ENCODE peak calls at places on chromosomes 11 and 22, in five cellular contexts. V, Y, K, G and H are unnamed samples.

GRCh38 chr11:122108828-122109227 is 7.2 kb downstream of the BLID start:
- DNase-seq in V (no peak), Y (no peak), K (no peak), G (no peak), H (no peak)

GRCh38 chr22:27206001-27206746 is 548.8 kb downstream of the MIAT start:
- DNase-seq in V (no peak), Y (no peak), K (no peak), G (peak; percentile 11), H (no peak)

GRCh38 chr22:35347462-35347861 is 33.4 kb upstream of the HMOX1 start:
- DNase-seq in V (no peak), Y (peak; percentile 23), K (no peak), G (no peak), H (no peak)

GRCh38 chr22:25709758-25710157 is 32.2 kb upstream of the MYO18B start:
- DNase-seq in V (no peak), Y (no peak), K (no peak), G (no peak), H (no peak)

GRCh38 chr11:66745356-66746235 is 16.6 kb upstream of the SPTBN2 start:
- DNase-seq in V (peak; percentile 17), Y (no peak), K (no peak), G (no peak), H (peak; percentile 29)

GRCh38 chr22:46803031-46803880 is 40.8 kb downstream of the TBC1D22A start:
- DNase-seq in V (peak; percentile 56), Y (no peak), K (no peak), G (peak; percentile 9), H (peak; percentile 55)

GRCh38 chr11:66904055-66904454 is 47.2 kb downstream of the LRFN4 start:
- DNase-seq in V (no peak), Y (no peak), K (no peak), G (peak; percentile 31), H (peak; percentile 21)

GRCh38 chr22:38467904-38468760 is at the start of gene KDELR3:
- DNase-seq in V (peak; percentile 72), Y (peak; percentile 74), K (peak; percentile 72), G (peak; percentile 55), H (peak; percentile 61)

GRCh38 chr11:119742263-119742861 is 13.4 kb upstream of the NECTIN1 start:
- DNase-seq in V (no peak), Y (no peak), K (no peak), G (no peak), H (no peak)

GRCh38 chr11:86510097-86510496 is 135.4 kb downstream of the CCDC81 start:
- DNase-seq in V (no peak), Y (no peak), K (no peak), G (no peak), H (no peak)

GRCh38 chr22:44312766-44313165 is at the start of gene SHISAL1:
- DNase-seq in V (no peak), Y (no peak), K (no peak), G (no peak), H (no peak)

GRCh38 chr11:63813563-63814382 is 517 bp downstream of the SPINDOC start:
- DNase-seq in V (peak; percentile 59), Y (peak; percentile 59), K (peak; percentile 44), G (peak; percentile 68), H (peak; percentile 21)

GRCh38 chr11:17786824-17787525 is 52.4 kb downstream of the KCNC1 start:
- DNase-seq in V (no peak), Y (peak; percentile 7), K (no peak), G (peak; percentile 90), H (no peak)

GRCh38 chr11:120195601-120196289 is 15.1 kb upstream of the OAF start:
- DNase-seq in V (no peak), Y (peak; percentile 16), K (no peak), G (no peak), H (no peak)

GRCh38 chr22:37808294-37808657 is 542 bp downstream of the GCAT start:
- DNase-seq in V (no peak), Y (no peak), K (no peak), G (no peak), H (no peak)

GRCh38 chr22:19783531-19784395 is 23.2 kb downstream of the TBX1 start:
- DNase-seq in V (peak; percentile 8), Y (no peak), K (no peak), G (no peak), H (no peak)

GRCh38 chr22:31853736-31854500 is 90.4 kb upstream of the YWHAH start:
- DNase-seq in V (no peak), Y (no peak), K (no peak), G (no peak), H (no peak)

GRCh38 chr22:36764641-36765040 is 11.3 kb downstream of the IFT27 start:
- DNase-seq in V (no peak), Y (no peak), K (no peak), G (no peak), H (no peak)

GRCh38 chr22:46054091-46054877 is 77.3 kb upstream of the WNT7B start:
- DNase-seq in V (peak; percentile 77), Y (peak; percentile 78), K (peak; percentile 86), G (peak; percentile 85), H (peak; percentile 77)

GRCh38 chr11:120682866-120683265 is 171.3 kb downstream of the GRIK4 start:
- DNase-seq in V (no peak), Y (no peak), K (no peak), G (peak; percentile 27), H (no peak)

GRCh38 chr22:47172771-47173534 is 410.5 kb downstream of the TBC1D22A start:
- DNase-seq in V (peak; percentile 6), Y (no peak), K (peak; percentile 11), G (no peak), H (no peak)

GRCh38 chr11:41201156-41201555 is 258.3 kb downstream of the LRRC4C start:
- DNase-seq in V (no peak), Y (no peak), K (no peak), G (peak; percentile 28), H (no peak)

GRCh38 chr11:128711136-128711535 is 17.3 kb downstream of the FLI1 start:
- DNase-seq in V (no peak), Y (no peak), K (no peak), G (peak; percentile 64), H (no peak)

GRCh38 chr11:122523841-122524531 is 131.5 kb upstream of the UBASH3B start:
- DNase-seq in V (no peak), Y (peak; percentile 40), K (no peak), G (no peak), H (no peak)

GRCh38 chr11:57568330-57568766 is 876 bp upstream of the UBE2L6 start:
- DNase-seq in V (peak; percentile 87), Y (no peak), K (peak; percentile 90), G (peak; percentile 79), H (no peak)

GRCh38 chr11:88304352-88304751 is 33.2 kb downstream of the CTSC start:
- DNase-seq in V (no peak), Y (no peak), K (no peak), G (no peak), H (no peak)

DNA sequence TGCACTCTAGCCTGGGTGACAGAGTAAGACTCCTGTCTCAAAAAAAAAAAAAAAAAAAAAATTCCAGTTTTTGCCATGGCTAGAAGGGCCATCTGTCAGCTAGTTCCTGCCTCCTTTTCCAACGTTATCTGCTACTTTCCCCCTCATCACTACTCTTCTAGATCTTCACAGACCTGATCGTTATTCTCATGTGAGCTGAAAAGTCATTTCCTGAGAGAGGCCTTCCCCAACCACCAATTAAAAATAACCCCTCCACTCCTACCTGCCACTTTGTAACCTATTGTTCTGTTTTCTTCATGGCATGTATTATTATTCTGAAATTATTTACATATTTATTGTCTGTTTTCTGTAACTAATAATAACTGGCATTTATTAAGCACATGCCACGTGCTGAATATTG is 24.2 kb downstream of the SGSM3 start:
- DNase-seq in V (no peak), Y (no peak), K (no peak), G (no peak), H (no peak)
- H3K27ac ChIP-seq in V (no peak overlapping the region), Y (no peak overlapping the region), K (no peak overlapping the region), G (no peak overlapping the region), H (no peak overlapping the region)

GRCh38 chr22:29385305-29385704 is 3.1 kb downstream of the AP1B1 start:
- DNase-seq in V (no peak), Y (no peak), K (no peak), G (no peak), H (no peak)

GRCh38 chr22:29383740-29384139 is 4.6 kb downstream of the AP1B1 start:
- DNase-seq in V (no peak), Y (no peak), K (no peak), G (no peak), H (no peak)

GRCh38 chr22:29387921-29388758 is at the start of gene AP1B1:
- DNase-seq in V (peak; percentile 96), Y (peak; percentile 97), K (peak; percentile 89), G (peak; percentile 87), H (peak; percentile 96)

GRCh38 chr22:29388759-29389090 is 355 bp upstream of the AP1B1 start:
- DNase-seq in V (no peak), Y (no peak), K (no peak), G (no peak), H (no peak)

DNA sequence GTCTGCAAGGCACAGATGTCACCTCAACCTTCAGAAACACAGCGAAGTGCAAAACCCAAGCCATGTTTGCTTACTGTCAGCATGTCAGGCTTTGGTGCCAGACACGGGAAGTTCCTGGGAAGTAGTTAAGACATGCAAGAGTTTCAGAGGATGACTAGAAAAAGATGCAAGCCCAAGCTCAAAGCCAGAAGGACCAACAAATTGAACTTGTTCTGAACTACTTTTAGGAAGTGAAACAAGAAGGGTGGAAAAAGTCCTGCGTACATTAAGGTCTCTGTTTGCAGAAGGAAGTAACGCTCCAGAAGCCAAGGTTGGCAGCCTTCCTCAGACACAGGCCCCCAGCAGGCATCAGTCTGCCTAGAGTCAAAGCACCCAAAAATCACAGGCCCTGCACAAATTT is 2.6 kb downstream of the AP1B1 start:
- DNase-seq in V (no peak), Y (no peak), K (no peak), G (no peak), H (no peak)
- H3K4me1 ChIP-seq in V (peaks cover 12% of the 10 kb centered on the region), Y (peaks cover 27% of the 10 kb centered on the region), K (peaks cover 6% of the 10 kb centered on the region), G (peaks cover 4% of the 10 kb centered on the region), H (peaks cover 78% of the 10 kb centered on the region)

GRCh38 chr11:59545179-59546020 is 34.1 kb downstream of the OR4D9 start:
- DNase-seq in V (no peak), Y (no peak), K (peak; percentile 88), G (peak; percentile 73), H (no peak)
- H3K4me3 ChIP-seq in V (no peak overlapping the region), Y (no peak overlapping the region), K (no peak overlapping the region), G (no peak overlapping the region), H (no peak overlapping the region)

GRCh38 chr22:23804781-23805291 is 18.1 kb downstream of the SMARCB1 start:
- DNase-seq in V (no peak), Y (no peak), K (no peak), G (no peak), H (no peak)

GRCh38 chr22:23800297-23801237 is 13.8 kb downstream of the SMARCB1 start:
- DNase-seq in V (no peak), Y (no peak), K (no peak), G (no peak), H (no peak)

GRCh38 chr22:23801238-23801821 is 14.6 kb downstream of the SMARCB1 start:
- DNase-seq in V (no peak), Y (no peak), K (no peak), G (no peak), H (no peak)

GRCh38 chr22:23803001-23803819 is 16.4 kb downstream of the SMARCB1 start:
- DNase-seq in V (no peak), Y (no peak), K (no peak), G (no peak), H (no peak)

DNA sequence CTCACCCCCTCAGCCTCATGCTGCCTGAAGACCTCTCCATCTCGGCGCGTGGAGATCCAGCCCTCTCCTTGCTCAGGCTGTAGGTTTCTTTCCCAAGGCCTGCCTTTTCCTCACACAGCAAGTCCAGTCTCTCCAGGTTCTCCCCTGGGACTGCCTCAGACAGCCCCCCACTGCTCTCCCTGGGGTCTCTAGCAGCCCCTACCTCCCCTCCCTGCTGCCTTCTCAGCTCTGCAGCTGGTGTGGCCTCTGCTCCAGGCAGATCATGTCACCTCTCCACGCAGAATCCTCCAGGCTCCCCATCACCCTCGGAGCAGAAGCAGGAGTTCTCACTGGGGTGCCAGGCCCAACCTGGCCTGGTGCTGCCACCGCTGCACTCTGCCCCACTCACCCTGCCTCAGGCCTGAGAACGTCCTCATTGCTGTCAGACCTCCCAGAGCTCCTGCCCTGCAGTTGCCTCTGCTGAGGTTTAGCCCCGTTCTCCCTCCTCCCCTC is 15.2 kb downstream of the SMARCB1 start:
- DNase-seq in V (no peak), Y (no peak), K (no peak), G (no peak), H (no peak)
- H3K27ac ChIP-seq in V (no peak overlapping the region), Y (no peak overlapping the region), K (no peak overlapping the region), G (no peak overlapping the region), H (no peak overlapping the region)